ENCODE peak calls at places on chromosomes 16 and 17, in six cellular contexts. B is CD8-positive, alpha-beta T cell; J is upper lobe of right lung; Q is cardiac muscle cell; L is right cardiac atrium; C is Caco-2. P is an unnamed sample. For H3K4me1, the result is how much of the 10 kb centered on the place peaks cover.

GRCh38 chr17:20896153-20896649 is 146.6 kb downstream of the USP22 start:
- DNase-seq in B (peak), J (no peak), Q (peak), L (peak), C (no peak), P (no peak)

GRCh38 chr17:2421315-2422147 is 20.7 kb upstream of the MNT start:
- DNase-seq in B (no peak), J (no peak), Q (no peak), L (no peak), C (no peak), P (peak)

GRCh38 chr16:54657058-54657708 is 273.5 kb upstream of the IRX5 start:
- DNase-seq in B (no peak), J (no peak), Q (peak), L (no peak), C (peak), P (peak)

GRCh38 chr16:56038564-56039098 is 152.7 kb upstream of the GNAO1 start:
- DNase-seq in B (no peak), J (no peak), Q (no peak), L (no peak), C (no peak), P (peak)

GRCh38 chr17:21008516-21008915 is 34.3 kb downstream of the USP22 start:
- DNase-seq in B (no peak), J (peak), Q (no peak), L (no peak), C (no peak), P (no peak)

GRCh38 chr16:3158498-3159314 is 23.9 kb downstream of the ZNF213 start:
- DNase-seq in B (peak), J (peak), Q (peak), L (peak), C (peak), P (peak)

GRCh38 chr16:26787924-26788323 is 278.8 kb upstream of the C16orf82 start:
- DNase-seq in B (no peak), J (no peak), Q (no peak), L (no peak), C (peak), P (no peak)

GRCh38 chr16:11757671-11758545 is 15.3 kb upstream of the TXNDC11 start:
- DNase-seq in B (no peak), J (no peak), Q (peak), L (no peak), C (peak), P (no peak)

GRCh38 chr16:87602005-87602790 is at the start of gene JPH3:
- DNase-seq in B (no peak), J (no peak), Q (no peak), L (no peak), C (peak), P (peak)

GRCh38 chr17:12386240-12386639 is 279.4 kb upstream of the MYOCD start:
- DNase-seq in B (no peak), J (no peak), Q (no peak), L (no peak), C (no peak), P (no peak)

GRCh38 chr16:89122322-89122831 is 28.7 kb downstream of the ACSF3 start:
- DNase-seq in B (peak), J (peak), Q (no peak), L (peak), C (no peak), P (no peak)

GRCh38 chr17:31558748-31559646 is 167.5 kb downstream of the RAB11FIP4 start:
- DNase-seq in B (peak), J (peak), Q (peak), L (peak), C (peak), P (peak)

GRCh38 chr16:50152807-50153647 is at the start of gene TENT4B:
- DNase-seq in B (peak), J (peak), Q (peak), L (peak), C (peak), P (peak)

GRCh38 chr17:78356163-78356713 is 3.6 kb downstream of the SOCS3 start:
- DNase-seq in B (peak), J (no peak), Q (peak), L (peak), C (no peak), P (peak)
- H3K4me1 ChIP-seq in B (half or more), J (half or more), Q (half or more), L (under half), C (half or more), P (under half)

DNA sequence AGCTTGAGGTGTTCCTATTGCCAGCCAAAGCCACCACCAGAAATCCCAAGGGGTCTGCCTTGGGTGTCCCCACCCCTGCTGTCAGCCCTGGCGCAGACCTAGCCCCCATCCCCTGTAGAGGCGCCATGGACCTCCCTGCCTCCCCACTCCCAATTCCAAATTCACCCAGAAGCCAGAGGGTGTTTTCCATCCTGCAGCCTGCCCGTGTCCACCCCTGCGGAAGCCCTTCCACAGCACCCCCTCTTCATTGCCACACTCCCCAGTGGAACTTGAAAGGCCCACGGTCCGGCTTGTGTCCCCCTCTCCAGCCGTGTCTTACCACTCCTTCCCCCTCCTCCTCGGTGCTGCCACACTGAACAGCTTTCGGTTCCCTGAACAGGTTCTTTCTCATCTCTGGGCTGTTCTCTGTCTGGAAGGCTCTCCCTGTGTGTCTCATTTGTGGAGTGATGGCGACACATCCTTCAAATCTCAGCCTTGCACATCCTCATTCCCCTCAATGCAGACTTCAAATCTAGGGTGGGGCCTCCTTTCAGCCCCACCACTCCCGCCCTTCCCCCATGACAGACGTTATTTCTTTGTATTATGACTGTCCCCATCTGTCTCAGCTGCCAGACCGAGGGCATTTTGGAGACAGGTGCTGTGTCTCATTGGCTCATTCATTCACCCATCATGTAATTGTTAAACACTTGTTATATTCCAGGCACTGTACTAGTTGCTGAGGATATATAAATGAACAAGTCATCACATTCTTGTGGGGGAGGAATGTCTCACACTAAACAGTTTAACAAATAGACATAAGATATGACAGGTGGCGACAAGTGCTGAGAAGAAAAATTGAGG is 36.3 kb downstream of the ADGRG5 start:
- DNase-seq in B (no peak), J (no peak), Q (no peak), L (no peak), C (no peak), P (no peak)
- H3K4me1 ChIP-seq in B (under half), J (under half), Q (under half), L (under half), C (under half), P (under half)

DNA sequence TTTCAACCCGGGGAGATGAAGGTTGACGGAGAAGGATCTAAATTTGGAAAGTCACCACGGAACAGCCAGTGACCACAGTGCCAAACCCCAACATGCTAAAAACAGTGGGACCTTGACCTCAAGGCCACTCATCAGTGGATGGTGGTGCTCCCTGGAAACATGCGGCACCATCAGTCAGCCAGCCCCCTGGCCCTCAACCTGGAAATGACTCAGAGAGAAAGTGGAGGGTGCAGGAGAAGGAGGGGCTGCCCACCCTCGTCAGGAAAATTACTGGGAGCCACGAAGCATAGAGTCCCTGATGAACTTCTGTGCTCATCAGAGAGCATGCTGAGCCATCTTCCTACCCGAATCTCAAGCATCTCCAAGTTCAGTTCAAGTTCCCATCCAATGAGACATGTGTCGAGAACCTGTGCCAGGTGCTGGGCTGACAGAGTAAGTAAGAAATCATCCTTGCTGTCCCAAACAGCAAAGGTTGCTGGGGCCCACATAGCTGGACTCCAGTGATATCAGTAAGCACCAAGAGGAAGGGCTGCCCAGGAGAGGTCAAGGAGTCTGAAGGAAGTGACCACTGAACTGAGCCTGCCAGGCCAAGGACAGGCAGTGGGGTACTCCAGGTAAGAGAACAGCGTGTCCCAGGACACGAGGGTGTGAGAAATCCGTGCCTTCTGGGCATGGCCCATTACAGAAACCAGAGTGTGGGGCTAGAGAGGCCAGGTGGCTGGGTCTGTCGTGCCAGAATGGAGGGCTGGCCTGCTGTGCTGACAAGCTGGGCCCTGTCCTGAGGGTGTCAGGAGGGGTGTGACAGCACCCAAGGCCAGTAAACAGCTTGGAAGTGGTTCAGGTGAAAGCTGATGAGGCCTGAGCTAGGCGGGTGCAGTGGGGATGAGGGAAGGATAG is 5.2 kb downstream of the PECAM1 start:
- DNase-seq in B (peak), J (peak), Q (peak), L (peak), C (peak), P (no peak)
- H3K4me1 ChIP-seq in B (half or more), J (under half), Q (under half), L (under half), C (half or more), P (under half)

GRCh38 chr17:42129109-42129837 is 6.7 kb downstream of the HSPB9 start:
- DNase-seq in B (no peak), J (no peak), Q (no peak), L (peak), C (no peak), P (no peak)
- H3K4me1 ChIP-seq in B (under half), J (half or more), Q (under half), L (under half), C (under half), P (under half)

GRCh38 chr17:7475764-7476422 is 3.5 kb downstream of the ZBTB4 start:
- DNase-seq in B (no peak), J (no peak), Q (no peak), L (peak), C (no peak), P (no peak)

GRCh38 chr17:7477392-7478275 is 1.8 kb downstream of the ZBTB4 start:
- DNase-seq in B (peak), J (peak), Q (peak), L (peak), C (peak), P (peak)

GRCh38 chr17:7476474-7476873 is 3.0 kb downstream of the ZBTB4 start:
- DNase-seq in B (no peak), J (no peak), Q (no peak), L (peak), C (no peak), P (peak)

GRCh38 chr17:7478276-7479138 is 924 bp downstream of the ZBTB4 start:
- DNase-seq in B (peak), J (peak), Q (peak), L (peak), C (peak), P (peak)

DNA sequence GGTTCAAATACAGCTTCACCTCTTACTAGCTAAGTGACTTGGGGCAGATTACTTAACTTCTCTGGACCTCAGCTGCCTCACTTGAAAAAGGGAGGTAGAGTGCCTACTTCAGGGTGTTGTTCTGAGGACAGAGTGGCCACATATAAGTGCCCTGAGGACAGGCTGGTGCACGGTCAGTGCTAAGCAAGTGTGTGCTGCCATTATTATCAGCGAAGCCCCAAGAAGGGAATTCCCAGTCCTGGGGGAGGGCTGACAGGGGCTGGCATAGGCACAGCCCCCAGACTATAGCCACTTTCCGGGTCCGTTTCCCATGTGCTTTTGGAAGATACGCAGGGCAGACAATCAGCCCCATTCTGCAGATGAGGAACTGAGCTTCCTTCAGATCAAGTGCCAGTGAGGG is 2.5 kb downstream of the ZBTB4 start:
- DNase-seq in B (no peak), J (no peak), Q (no peak), L (no peak), C (no peak), P (no peak)
- H3K4me1 ChIP-seq in B (under half), J (under half), Q (under half), L (under half), C (under half), P (under half)